ENCODE peak calls at places on chromosomes 2 and 18, in eight cellular contexts. B is SK-N-SH, V is GM23248, G is K562, E is HepG2, Q is neural progenitor cell, Y is fibroblast of lung, D is PC-3. R is an unnamed sample.

GRCh38 chr2:194380011-194380410 is 1277.0 kb upstream of the SLC39A10 start:
- DNase-seq in Q (no peak), G (no peak), V (no peak), B (no peak), E (no peak), Y (no peak), D (no peak), R (no peak)

GRCh38 chr2:217799553-217800432 is 203.0 kb downstream of the TNS1 start:
- DNase-seq in D (no peak), Y (no peak), Q (no peak), G (no peak), V (no peak), E (no peak), B (peak; percentile 6), R (peak; percentile 13)

GRCh38 chr2:19474128-19474527 is 115.7 kb upstream of the OSR1 start:
- DNase-seq in G (no peak), Q (no peak), B (no peak), D (peak; percentile 60), V (peak; percentile 63), Y (peak; percentile 72), E (no peak), R (no peak)

GRCh38 chr2:59025157-59025757 is 784.1 kb upstream of the FANCL start:
- DNase-seq in B (peak; percentile 36), D (peak; percentile 37), E (peak; percentile 13), Q (peak; percentile 75), G (peak; percentile 34), V (peak; percentile 42), Y (peak; percentile 36), R (peak; percentile 71)

GRCh38 chr2:25252291-25253152 is 84.1 kb upstream of the POMC start:
- DNase-seq in B (peak; percentile 99), D (peak; percentile 55), Y (peak; percentile 69), V (peak; percentile 72), G (peak; percentile 97), Q (peak; percentile 98), E (peak; percentile 82), R (peak; percentile 95)

GRCh38 chr2:64612575-64613195 is 41.0 kb downstream of the SERTAD2 start:
- DNase-seq in Q (no peak), D (no peak), G (no peak), V (no peak), Y (no peak), E (no peak), B (no peak), R (no peak)

GRCh38 chr2:149028377-149028776 is 10.1 kb upstream of the LYPD6B start:
- DNase-seq in E (no peak), Y (no peak), Q (no peak), B (no peak), D (peak; percentile 11), G (no peak), V (no peak), R (no peak)

GRCh38 chr2:71892896-71893295 is 254.8 kb downstream of the CYP26B1 start:
- DNase-seq in E (no peak), B (no peak), V (no peak), Y (no peak), D (no peak), G (no peak), Q (no peak), R (no peak)

GRCh38 chr2:16351137-16351536 is 314.5 kb downstream of the CYRIA start:
- DNase-seq in V (no peak), Y (no peak), D (no peak), G (no peak), E (no peak), Q (no peak), B (no peak), R (no peak)

GRCh38 chr2:228658998-228659397 is 477.5 kb upstream of the SPHKAP start:
- DNase-seq in B (no peak), E (no peak), Q (no peak), D (peak; percentile 95), G (no peak), V (peak; percentile 90), Y (peak; percentile 96), R (no peak)

GRCh38 chr2:54632733-54633692 is 90.4 kb upstream of the EML6 start:
- DNase-seq in G (no peak), D (no peak), V (peak; percentile 69), Y (peak; percentile 74), Q (no peak), B (no peak), E (no peak), R (no peak)

GRCh38 chr2:74147729-74148456 is at the start of gene BOLA3:
- DNase-seq in Q (peak; percentile 96), V (peak; percentile 90), E (peak; percentile 78), B (peak; percentile 99), G (peak; percentile 97), D (peak; percentile 79), Y (peak; percentile 75), R (peak; percentile 93)

GRCh38 chr2:150486539-150487484 is 655 bp downstream of the RND3 start:
- DNase-seq in V (peak; percentile 69), G (no peak), E (no peak), D (peak; percentile 36), Y (peak; percentile 65), Q (peak; percentile 66), B (peak; percentile 65), R (peak; percentile 33)

GRCh38 chr2:86026744-86027065 is 79.0 kb downstream of the POLR1A start:
- DNase-seq in Y (no peak), Q (no peak), B (no peak), G (no peak), D (no peak), E (no peak), V (no peak), R (no peak)

GRCh38 chr2:43407826-43408783 is 181.7 kb upstream of the ZFP36L2 start:
- DNase-seq in D (no peak), V (peak; percentile 19), Y (peak; percentile 18), G (no peak), Q (no peak), B (no peak), E (no peak), R (no peak)

GRCh38 chr2:180910831-180911665 is 69.4 kb upstream of the UBE2E3 start:
- DNase-seq in E (no peak), Q (peak; percentile 39), Y (no peak), D (no peak), V (peak; percentile 49), B (no peak), G (no peak), R (peak; percentile 40)

GRCh38 chr2:174600349-174600748 is 2.7 kb upstream of the WIPF1 start:
- DNase-seq in G (no peak), B (no peak), Y (no peak), E (no peak), D (no peak), Q (no peak), V (no peak), R (no peak)

GRCh38 chr2:71901466-71901865 is 246.2 kb downstream of the CYP26B1 start:
- DNase-seq in B (no peak), V (no peak), G (no peak), Q (no peak), D (peak; percentile 15), E (no peak), Y (no peak), R (no peak)

GRCh38 chr2:206408323-206409320 is 34.7 kb upstream of the ADAM23 start:
- DNase-seq in D (no peak), E (no peak), V (no peak), G (no peak), Y (no peak), B (no peak), Q (no peak), R (no peak)

GRCh38 chr2:36371070-36371962 is 15.7 kb downstream of the CRIM1 start:
- DNase-seq in D (peak; percentile 80), E (peak; percentile 83), Y (peak; percentile 65), B (no peak), Q (no peak), V (peak; percentile 55), G (no peak), R (no peak)

GRCh38 chr2:173415663-173416469 is 61.2 kb downstream of the CDCA7 start:
- DNase-seq in D (no peak), Q (peak; percentile 86), G (no peak), Y (no peak), B (no peak), V (no peak), E (no peak), R (no peak)

GRCh38 chr18:10926565-10927194 is 222.7 kb downstream of the PIEZO2 start:
- DNase-seq in V (peak; percentile 73), G (no peak), Y (peak; percentile 65), Q (no peak), E (no peak), B (no peak), D (no peak), R (no peak)

DNA sequence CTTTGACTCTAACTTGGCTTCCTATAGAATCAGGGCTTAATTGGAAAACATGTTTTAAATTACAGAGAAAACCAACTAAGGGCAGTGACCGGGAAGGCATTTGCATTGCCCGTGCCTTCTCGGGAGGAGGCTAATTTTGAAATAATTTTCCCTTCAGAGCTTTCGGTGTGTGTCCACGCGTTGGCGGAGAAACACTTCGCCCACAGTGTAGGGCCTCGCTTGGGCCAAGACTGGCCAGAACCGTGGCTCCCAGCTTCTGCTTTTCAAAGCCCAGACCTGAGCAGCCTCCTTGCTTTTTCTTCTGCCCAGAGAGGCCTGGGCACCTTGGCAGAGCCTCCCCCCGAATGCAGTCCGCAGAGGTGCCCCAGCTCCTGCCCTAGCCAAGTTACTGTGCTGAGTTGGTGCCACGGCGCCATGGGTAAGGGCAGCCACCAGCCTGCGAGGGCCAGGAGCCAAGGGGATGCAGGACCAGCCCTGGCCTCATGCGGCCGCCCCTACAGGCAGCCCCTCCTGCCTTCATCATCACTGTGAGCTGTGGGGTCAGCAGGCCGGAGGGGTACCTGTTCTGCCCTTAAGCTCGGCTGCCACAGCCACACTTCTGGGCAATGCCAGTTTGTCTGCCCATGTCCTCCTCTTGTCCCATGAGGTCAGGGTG is 57.4 kb downstream of the NFATC1 start:
- DNase-seq in G (no peak), Y (no peak), E (no peak), B (no peak), V (no peak), D (no peak), Q (no peak), R (no peak)
- H3K27ac ChIP-seq in G (no peak overlapping the region), Y (no peak overlapping the region), E (no peak overlapping the region), B (no peak overlapping the region), V (no peak overlapping the region), D (no peak overlapping the region), Q (no peak overlapping the region), R (no peak overlapping the region)

GRCh38 chr18:48609820-48610815 is 71.3 kb downstream of the CTIF start:
- DNase-seq in B (no peak), Y (no peak), Q (no peak), G (no peak), V (peak; percentile 62), E (no peak), D (no peak), R (no peak)
- H4K20me1 ChIP-seq in B (peaks cover 86% of the 10 kb centered on the region), Y (peaks cover 11% of the 10 kb centered on the region), Q (peaks cover 35% of the 10 kb centered on the region), G (peaks cover 39% of the 10 kb centered on the region), V (peaks cover 31% of the 10 kb centered on the region), E (peaks cover 10% of the 10 kb centered on the region), D (no peaks in the 10 kb centered on the region), R (peaks cover 3% of the 10 kb centered on the region)

DNA sequence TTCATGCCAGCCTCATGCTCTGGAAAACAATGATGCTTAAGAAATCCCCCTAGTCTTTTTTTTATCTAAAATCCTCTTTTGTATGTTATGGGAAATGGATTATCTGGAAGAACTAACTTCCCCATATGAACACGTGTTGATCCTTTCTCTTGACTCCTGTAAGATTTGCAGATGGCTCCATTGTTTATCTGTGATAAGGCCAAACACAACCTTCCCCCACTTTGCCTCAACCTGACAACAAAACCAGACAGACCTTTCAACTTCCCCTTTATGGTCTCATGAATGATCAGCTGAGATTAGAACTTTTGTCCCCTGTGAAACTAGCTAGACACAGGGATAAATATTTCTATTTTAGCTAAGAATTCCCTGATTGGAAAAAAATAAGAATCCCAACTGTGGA is 828.0 kb upstream of the CDH2 start:
- DNase-seq in E (no peak), B (no peak), V (no peak), Q (peak; percentile 16), Y (no peak), D (no peak), G (no peak), R (no peak)
- H3K9ac ChIP-seq in E (no peak overlapping the region), B (no peak overlapping the region), V (no peak overlapping the region), Q (no peak overlapping the region), Y (no peak overlapping the region), D (no peak overlapping the region), G (no peak overlapping the region), R (no peak overlapping the region)

GRCh38 chr2:241891988-241892298 is 22.4 kb downstream of the RTP5 start:
- DNase-seq in Q (no peak), Y (no peak), B (no peak), V (no peak), G (no peak), E (no peak), D (no peak), R (no peak)
- H3K27ac ChIP-seq in Q (no peak overlapping the region), Y (no peak overlapping the region), B (no peak overlapping the region), V (no peak overlapping the region), G (no peak overlapping the region), E (no peak overlapping the region), D (no peak overlapping the region), R (no peak overlapping the region)